ENCODE peak calls at places on chromosome 19, in six cellular contexts. U, A, B, S, K and H are unnamed samples.

GRCh38 chr19:18521692-18522123 is at the start of gene ELL:
- DNase-seq in A (no peak), K (no peak), S (no peak), U (no peak), B (no peak), H (no peak)

GRCh38 chr19:51473009-51473707 is 5.2 kb upstream of the CEACAM18 start:
- DNase-seq in U (peak; percentile 62), A (peak; percentile 93), S (no peak), K (peak; percentile 83), B (peak; percentile 93), H (peak; percentile 62)

GRCh38 chr19:55075366-55075998 is at the start of gene EPS8L1:
- DNase-seq in K (no peak), U (no peak), B (no peak), S (peak; percentile 91), A (peak; percentile 85), H (no peak)

GRCh38 chr19:6030214-6030507 is 52.2 kb upstream of the RANBP3 start:
- DNase-seq in B (no peak), A (peak; percentile 31), K (no peak), U (no peak), S (no peak), H (peak; percentile 67)

GRCh38 chr19:18636969-18637629 is at the start of gene KLHL26:
- DNase-seq in A (no peak), U (no peak), K (no peak), S (no peak), B (no peak), H (no peak)

GRCh38 chr19:1259206-1259872 is 9.8 kb upstream of the CIRBP start:
- DNase-seq in S (peak; percentile 88), K (peak; percentile 95), B (no peak), U (peak; percentile 78), A (peak; percentile 38), H (peak; percentile 71)

GRCh38 chr19:5048727-5049553 is 80.0 kb downstream of the KDM4B start:
- DNase-seq in U (peak; percentile 56), B (no peak), S (no peak), A (peak; percentile 68), K (no peak), H (peak; percentile 78)

GRCh38 chr19:2546128-2547032 is 70.5 kb downstream of the GADD45B start:
- DNase-seq in B (peak; percentile 67), K (no peak), A (no peak), U (peak; percentile 80), S (peak; percentile 94), H (no peak)

GRCh38 chr19:35340431-35340830 is 7.3 kb upstream of the FFAR1 start:
- DNase-seq in K (no peak), U (no peak), S (no peak), A (no peak), B (no peak), H (no peak)

GRCh38 chr19:34904521-34904845 is 22.2 kb upstream of the ZNF30 start:
- DNase-seq in K (no peak), B (no peak), U (no peak), S (no peak), A (no peak), H (no peak)

GRCh38 chr19:29526730-29527499 is 1.1 kb downstream of the VSTM2B start:
- DNase-seq in B (no peak), A (no peak), K (no peak), U (no peak), S (peak; percentile 55), H (no peak)

GRCh38 chr19:33376423-33376822 is 2.9 kb downstream of the CEBPG start:
- DNase-seq in S (no peak), A (peak; percentile 81), K (no peak), U (peak; percentile 88), B (peak; percentile 71), H (peak; percentile 88)

GRCh38 chr19:17109962-17110598 is 34.5 kb downstream of the MYO9B start:
- DNase-seq in S (peak; percentile 90), U (peak; percentile 58), B (peak; percentile 35), K (peak; percentile 86), A (no peak), H (no peak)

GRCh38 chr19:39645800-39646411 is 9.8 kb upstream of the LGALS16 start:
- DNase-seq in S (no peak), K (peak; percentile 38), A (peak; percentile 22), U (no peak), B (no peak), H (peak; percentile 2)

GRCh38 chr19:30870861-30871260 is 478.4 kb downstream of the TSHZ3 start:
- DNase-seq in B (no peak), U (no peak), S (no peak), A (no peak), K (no peak), H (peak; percentile 9)

DNA sequence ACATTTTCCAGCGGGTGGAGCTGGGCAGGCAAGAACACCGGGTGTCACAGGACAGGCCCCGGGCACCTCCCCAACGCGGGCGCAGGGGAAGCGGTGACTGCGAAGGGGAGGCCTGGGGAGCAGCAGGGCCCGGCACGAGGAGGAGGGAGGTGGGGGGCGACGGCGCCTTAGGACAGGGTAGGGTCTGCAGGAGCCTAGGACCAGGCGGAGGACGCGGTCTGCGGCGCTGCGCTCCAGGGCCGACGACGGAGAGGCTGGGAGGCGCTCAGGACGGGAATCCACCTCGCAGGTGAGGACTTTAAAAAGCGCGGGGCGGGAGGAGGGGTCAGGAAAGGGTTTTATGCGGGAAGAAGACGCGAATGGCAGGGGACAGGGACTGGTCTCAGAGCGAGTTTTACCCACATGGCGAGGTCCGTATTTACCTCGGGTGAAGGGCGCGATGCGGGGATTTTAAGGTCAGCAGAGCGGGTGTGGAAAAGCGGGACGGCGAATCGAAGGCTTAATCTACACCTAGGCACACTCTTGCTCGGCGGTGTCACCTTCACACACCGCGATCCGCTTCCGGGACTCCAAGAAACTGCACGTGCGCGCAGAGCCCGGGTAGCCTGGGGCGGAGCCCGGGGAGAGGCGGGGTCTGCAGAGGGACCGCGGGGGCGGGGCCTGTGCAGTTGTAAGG is 13.5 kb downstream of the ERVV-2 start:
- DNase-seq in A (peak; percentile 30), S (no peak), U (no peak), K (no peak), B (no peak), H (no peak)
- H3K4me3 ChIP-seq in A (peak overlapping the region; percentile 37), S (no peak overlapping the region), U (no peak overlapping the region), K (no peak overlapping the region), B (no peak overlapping the region), H (no peak overlapping the region)

GRCh38 chr19:27777726-27778125 is 1435.2 kb downstream of the UQCRFS1 start:
- DNase-seq in B (no peak), U (no peak), K (no peak), A (no peak), S (no peak), H (no peak)
- TF ChIP-seq CTCF in B (no peak), U (no peak), K (no peak), A (no peak), S (no peak), H (no peak)

GRCh38 chr19:10868872-10869547 is 2.3 kb upstream of the CARM1 start:
- DNase-seq in K (no peak), B (no peak), A (no peak), U (no peak), S (no peak), H (no peak)
- H3K4me3 ChIP-seq in K (peak overlapping the region; percentile 69), B (no peak overlapping the region), A (no peak overlapping the region), U (no peak overlapping the region), S (no peak overlapping the region), H (no peak overlapping the region)

DNA sequence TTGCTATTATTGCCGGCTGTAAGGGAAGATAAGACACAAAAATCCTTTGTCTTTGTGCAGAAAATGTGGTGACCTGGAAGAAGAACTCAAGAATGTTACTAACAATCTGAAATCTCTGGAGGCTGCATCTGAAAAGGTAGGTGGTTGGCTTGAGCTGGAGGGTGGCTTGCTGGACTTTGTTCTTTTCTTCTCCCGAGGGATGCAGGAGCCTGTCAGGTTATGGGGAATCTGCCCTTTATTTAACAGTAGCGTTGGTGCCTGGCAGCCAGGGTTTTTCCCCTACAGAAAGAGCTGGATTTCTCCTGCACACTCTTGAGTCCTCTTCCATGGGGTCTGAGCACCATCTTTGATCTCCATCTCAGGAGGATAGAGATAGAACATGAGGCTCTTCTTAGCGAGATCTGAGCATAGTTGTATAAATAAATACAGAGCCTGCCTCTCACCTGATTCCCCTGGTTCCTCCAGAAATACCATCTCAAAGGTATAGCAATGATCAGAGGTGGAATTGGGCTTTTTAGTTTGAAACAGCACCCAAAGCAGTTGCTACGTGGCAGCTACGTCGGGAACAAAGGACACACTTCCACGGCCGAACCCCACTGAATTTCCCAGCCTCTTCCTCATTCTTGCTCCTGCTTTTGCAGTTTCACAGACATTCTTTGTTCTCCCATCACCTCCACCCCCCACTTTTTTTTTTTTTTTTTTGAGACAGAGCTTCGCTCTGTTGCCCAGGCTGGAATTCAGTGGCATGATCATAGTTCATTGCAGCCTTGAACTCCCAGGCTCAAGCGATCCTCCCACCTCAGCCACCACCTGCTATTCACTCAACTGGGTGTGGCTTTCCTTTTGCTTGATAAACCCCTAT is 12.9 kb downstream of the TPM4 start:
- DNase-seq in B (no peak), A (no peak), K (no peak), S (no peak), U (no peak), H (no peak)
- TF ChIP-seq CTCF in B (no peak), A (no peak), K (no peak), S (no peak), U (no peak), H (no peak)

DNA sequence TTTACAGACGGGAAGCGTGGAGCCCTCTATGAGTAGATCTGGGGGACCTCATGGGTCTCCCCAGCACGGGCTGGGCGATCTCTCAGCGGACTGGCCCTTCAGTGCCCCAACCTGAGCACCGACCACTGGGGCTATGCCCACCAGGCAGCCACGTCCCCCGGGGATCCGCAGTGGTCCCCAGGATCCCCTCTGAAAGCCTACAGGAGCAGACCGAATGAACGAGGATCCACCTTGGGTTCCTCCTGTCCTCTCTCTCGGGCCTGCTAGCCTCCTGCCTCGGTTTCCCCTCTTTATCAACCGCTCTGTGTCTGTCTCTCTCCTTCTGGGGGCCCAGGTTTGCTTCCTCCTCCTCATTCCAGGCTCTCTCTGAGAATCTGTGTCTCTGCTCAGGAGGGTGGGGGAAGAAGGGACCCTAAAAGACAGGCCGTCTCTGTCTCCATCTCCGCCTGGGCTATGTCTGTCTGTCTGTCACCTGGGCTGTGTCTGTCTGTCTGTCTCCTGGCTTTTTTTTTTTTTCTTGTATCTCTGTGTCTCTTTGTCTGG is 2.0 kb upstream of the MEIS3 start:
- DNase-seq in K (no peak), A (no peak), B (no peak), S (peak; percentile 55), U (no peak), H (no peak)
- H3K4me3 ChIP-seq in K (no peak overlapping the region), A (no peak overlapping the region), B (no peak overlapping the region), S (no peak overlapping the region), U (no peak overlapping the region), H (no peak overlapping the region)